ENCODE peak calls at places on chromosomes 1 and 21, in five cellular contexts. T is cardiac muscle cell, J is GM12878, H is tibial artery, W is right atrium auricular region. F is an unnamed sample. For H3K4me1, the result is how much of the 10 kb centered on the place peaks cover.

GRCh38 chr1:35894183-35894582 is 11.2 kb downstream of the AGO1 start:
- DNase-seq in T (peak), J (peak), H (no peak), W (peak), F (no peak)

GRCh38 chr1:77031101-77031662 is 163.9 kb downstream of the ST6GALNAC5 start:
- DNase-seq in T (peak), J (no peak), H (no peak), W (no peak), F (peak)

GRCh38 chr1:48878191-48878940 is 101.7 kb upstream of the BEND5 start:
- DNase-seq in T (peak), J (no peak), H (no peak), W (no peak), F (peak)

GRCh38 chr1:41847011-41847410 is 71.7 kb downstream of the HIVEP3 start:
- DNase-seq in T (no peak), J (no peak), H (no peak), W (no peak), F (no peak)

GRCh38 chr1:16218674-16219071 is 6.2 kb upstream of the ARHGEF19 start:
- DNase-seq in T (no peak), J (no peak), H (no peak), W (no peak), F (no peak)

GRCh38 chr1:26696645-26697440 is 1.0 kb downstream of the ARID1A start:
- DNase-seq in T (no peak), J (no peak), H (peak), W (no peak), F (no peak)

GRCh38 chr1:27471476-27471875 is 18.5 kb downstream of the WASF2 start:
- DNase-seq in T (no peak), J (no peak), H (no peak), W (no peak), F (no peak)

GRCh38 chr1:113415256-113416189 is 25.2 kb downstream of the MAGI3 start:
- DNase-seq in T (no peak), J (no peak), H (no peak), W (no peak), F (no peak)

GRCh38 chr1:37677808-37678207 is 14.5 kb upstream of the CDCA8 start:
- DNase-seq in T (no peak), J (no peak), H (peak), W (no peak), F (no peak)

GRCh38 chr1:13732971-13733667 is 33.1 kb downstream of the PRDM2 start:
- DNase-seq in T (no peak), J (no peak), H (no peak), W (no peak), F (no peak)

GRCh38 chr21:41709965-41710822 is 56.7 kb downstream of the RIPK4 start:
- DNase-seq in T (no peak), J (no peak), H (no peak), W (no peak), F (no peak)

GRCh38 chr1:98133151-98133550 is 212.3 kb upstream of the DPYD start:
- DNase-seq in T (no peak), J (no peak), H (no peak), W (no peak), F (no peak)

GRCh38 chr1:1156140-1157032 is 17.3 kb upstream of the TTLL10 start:
- DNase-seq in T (no peak), J (no peak), H (no peak), W (no peak), F (no peak)

GRCh38 chr1:168676861-168677260 is 52.1 kb downstream of the DPT start:
- DNase-seq in T (no peak), J (no peak), H (no peak), W (no peak), F (no peak)

GRCh38 chr1:168672278-168672677 is 56.7 kb downstream of the DPT start:
- DNase-seq in T (no peak), J (no peak), H (no peak), W (no peak), F (no peak)

GRCh38 chr1:168674252-168674651 is 54.8 kb downstream of the DPT start:
- DNase-seq in T (no peak), J (no peak), H (no peak), W (no peak), F (no peak)

GRCh38 chr1:168676029-168676812 is 52.8 kb downstream of the DPT start:
- DNase-seq in T (no peak), J (no peak), H (no peak), W (no peak), F (peak)

GRCh38 chr1:168671782-168672181 is 57.2 kb downstream of the DPT start:
- DNase-seq in T (no peak), J (no peak), H (no peak), W (no peak), F (no peak)
- TF ChIP-seq CTCF in T (no peak), J (no peak), H (no peak), W (no peak), F (no peak)

DNA sequence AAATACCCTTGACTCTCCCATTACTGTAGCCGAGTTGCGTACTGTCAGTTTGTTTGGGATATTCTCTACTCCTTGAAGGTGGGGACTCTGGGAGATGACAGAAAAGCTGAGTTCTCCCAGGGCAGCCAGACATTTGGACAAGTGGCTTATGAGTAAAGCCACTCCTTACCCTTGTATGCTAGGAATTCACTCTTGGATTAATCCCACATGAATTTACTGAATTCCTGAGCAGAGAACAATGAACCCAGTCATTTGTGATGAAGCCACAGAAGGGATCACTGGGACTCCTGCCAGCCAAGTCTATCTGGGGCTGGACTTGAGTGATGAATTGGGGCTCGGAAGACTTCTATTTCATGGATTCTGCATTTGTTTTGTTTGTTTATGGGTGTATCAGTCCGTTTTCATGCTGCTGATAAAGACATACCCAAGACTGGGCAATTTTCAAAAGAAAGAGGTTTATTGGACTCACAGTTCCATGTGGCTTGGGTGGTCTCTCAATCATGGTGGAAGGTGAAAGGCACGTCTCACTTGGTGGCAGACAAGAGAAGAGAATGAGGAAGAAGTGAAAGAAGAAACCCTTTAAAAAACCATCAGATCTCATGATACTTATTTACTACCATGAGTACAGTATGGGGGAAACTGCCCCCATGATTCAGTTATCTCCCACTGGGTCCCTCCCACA is 25.1 kb downstream of the C1orf116 start:
- DNase-seq in T (peak), J (no peak), H (no peak), W (no peak), F (peak)
- H3K4me1 ChIP-seq in T (under half), J (under half), H (under half), W (under half), F (under half)

GRCh38 chr1:160618763-160619274 is 28.0 kb downstream of the SLAMF1 start:
- DNase-seq in T (no peak), J (no peak), H (no peak), W (no peak), F (no peak)
- TF ChIP-seq CTCF in T (peak), J (peak), H (no peak), W (peak), F (peak)

GRCh38 chr1:200373811-200374231 is 36.0 kb downstream of the ZNF281 start:
- DNase-seq in T (no peak), J (no peak), H (no peak), W (no peak), F (no peak)
- H3K4me1 ChIP-seq in T (under half), J (under half), H (under half), W (under half), F (under half)

GRCh38 chr1:210024996-210025395 is 87.0 kb downstream of the SYT14 start:
- DNase-seq in T (no peak), J (no peak), H (no peak), W (no peak), F (no peak)
- TF ChIP-seq CTCF in T (no peak), J (no peak), H (no peak), W (no peak), F (peak)

DNA sequence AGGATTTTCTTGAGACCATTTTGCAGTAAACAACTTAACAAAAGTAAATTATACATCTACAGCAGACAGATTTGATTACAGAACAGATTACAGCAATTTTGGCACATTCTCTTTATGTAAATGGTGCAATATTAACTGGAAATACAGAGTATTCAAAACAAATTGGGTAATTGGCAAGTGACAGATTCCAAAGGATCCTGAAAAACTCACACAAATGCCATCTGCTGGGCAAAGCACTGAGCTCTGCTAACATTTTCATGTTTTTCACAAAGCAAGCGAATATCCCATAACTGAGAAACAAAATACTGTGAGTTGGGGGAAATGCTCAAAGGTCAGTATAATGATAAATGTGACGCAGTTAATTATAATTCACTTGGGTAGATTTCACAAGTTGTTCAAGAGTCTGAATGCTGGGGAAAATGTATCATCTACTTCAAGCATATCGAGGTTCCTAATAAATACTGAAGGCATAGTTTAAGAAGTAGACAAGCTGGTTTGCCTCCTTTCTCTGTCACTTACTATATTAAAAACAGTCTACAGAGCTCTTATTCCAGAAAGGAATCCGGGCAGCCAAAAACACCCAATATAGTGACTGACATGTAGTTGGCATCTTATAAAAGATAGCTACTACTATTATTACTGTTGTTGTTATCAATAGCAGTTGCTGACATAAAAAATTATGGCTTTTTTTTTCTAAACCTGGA is 75.8 kb upstream of the SDC3 start:
- DNase-seq in T (no peak), J (no peak), H (no peak), W (no peak), F (no peak)
- H3K4me1 ChIP-seq in T (under half), J (under half), H (half or more), W (under half), F (under half)

F was measured in foreskin keratinocyte.